ENCODE peak calls at places on chromosomes 5 and 9, in ten cellular contexts. J is A549; K is HFF-Myc; A is lung; G is NB4; L is effector memory CD4-positive, alpha-beta T cell; B is M059J; Y is T-cell; T is uterus; O is RKO. U is an unnamed sample.

GRCh38 chr5:66713998-66714397 is 117.8 kb downstream of the MAST4 start:
- DNase-seq in J (peak), K (no peak), A (no peak), G (no peak), L (no peak), B (peak), Y (no peak), T (no peak), O (peak), U (no peak)

GRCh38 chr5:14581333-14581890 is at the start of gene OTULINL:
- DNase-seq in J (peak), K (no peak), A (peak), G (peak), L (peak), B (peak), Y (peak), T (peak), O (peak), U (peak)

GRCh38 chr9:15244001-15244441 is 63.0 kb downstream of the TTC39B start:
- DNase-seq in J (no peak), K (no peak), A (no peak), G (no peak), L (no peak), B (peak), Y (no peak), T (no peak), O (no peak), U (no peak)

GRCh38 chr5:67195406-67196275 is 958 bp downstream of the CD180 start:
- DNase-seq in J (no peak), K (no peak), A (no peak), G (no peak), L (no peak), B (no peak), Y (no peak), T (no peak), O (no peak), U (no peak)

GRCh38 chr5:15566789-15567188 is 66.8 kb downstream of the FBXL7 start:
- DNase-seq in J (no peak), K (no peak), A (no peak), G (no peak), L (no peak), B (peak), Y (no peak), T (no peak), O (no peak), U (no peak)

GRCh38 chr9:98357921-98358535 is 102.6 kb upstream of the TBC1D2 start:
- DNase-seq in J (peak), K (no peak), A (no peak), G (no peak), L (no peak), B (peak), Y (no peak), T (no peak), O (no peak), U (no peak)

GRCh38 chr5:30524428-30524827 is 669.1 kb upstream of the CDH6 start:
- DNase-seq in J (no peak), K (no peak), A (no peak), G (no peak), L (no peak), B (no peak), Y (no peak), T (no peak), O (no peak), U (no peak)

GRCh38 chr5:180346358-180346757 is 6.8 kb downstream of the GFPT2 start:
- DNase-seq in J (no peak), K (no peak), A (no peak), G (no peak), L (no peak), B (no peak), Y (no peak), T (no peak), O (no peak), U (no peak)

GRCh38 chr5:122426301-122426700 is 114.3 kb downstream of the SNCAIP start:
- DNase-seq in J (no peak), K (no peak), A (no peak), G (no peak), L (no peak), B (no peak), Y (no peak), T (no peak), O (no peak), U (no peak)

GRCh38 chr9:37529111-37529510 is 43.4 kb downstream of the POLR1E start:
- DNase-seq in J (no peak), K (no peak), A (no peak), G (no peak), L (peak), B (no peak), Y (peak), T (no peak), O (no peak), U (no peak)

GRCh38 chr5:147359551-147359950 is 124.7 kb downstream of the STK32A start:
- DNase-seq in J (no peak), K (no peak), A (no peak), G (no peak), L (no peak), B (no peak), Y (no peak), T (no peak), O (no peak), U (no peak)

GRCh38 chr9:118170032-118170955 is 466.1 kb downstream of the TLR4 start:
- DNase-seq in J (peak), K (peak), A (no peak), G (peak), L (no peak), B (peak), Y (no peak), T (no peak), O (peak), U (peak)